ENCODE peak calls at places on chromosomes 16 and 17, in seven cellular contexts. E is MG63; K is stimulated activated CD4-positive, alpha-beta T cell treated with anti-CD3 and anti-CD28 coated beads, Interleukin-4, amount 100 ng/mL, for 24 hours; R is stimulated activated naive CD8-positive, alpha-beta T cell treated with anti-CD3 and anti-CD28 coated beads, Interleukin-15, Interleukin-2, amounts not matched to agents 100 U/mL and 50 U/mL, for 24 hours; V is GM10248; Y is HEK293T; W is NCI-H1930. I is an unnamed sample.

GRCh38 chr17:68424188-68424587 is 33.1 kb downstream of the WIPI1 start:
- DNase-seq in E (no peak), K (no peak), R (no peak), V (no peak), Y (no peak), W (no peak), I (no peak)

GRCh38 chr16:85655216-85656129 is 33.3 kb downstream of the GINS2 start:
- DNase-seq in E (no peak), K (no peak), R (no peak), V (no peak), Y (no peak), W (no peak), I (no peak)

GRCh38 chr17:50511058-50511457 is 2.8 kb downstream of the MYCBPAP start:
- DNase-seq in E (no peak), K (peak; percentile 65), R (peak; percentile 55), V (peak; percentile 87), Y (no peak), W (no peak), I (peak; percentile 42)

GRCh38 chr17:17782425-17783120 is 54.2 kb downstream of the SREBF1 start:
- DNase-seq in E (no peak), K (no peak), R (peak; percentile 16), V (peak; percentile 47), Y (peak; percentile 25), W (peak; percentile 24), I (no peak)

GRCh38 chr17:8904201-8904600 is 36.7 kb upstream of the PIK3R6 start:
- DNase-seq in E (no peak), K (no peak), R (no peak), V (no peak), Y (no peak), W (no peak), I (no peak)

GRCh38 chr17:27878776-27879562 is 14.2 kb downstream of the LYRM9 start:
- DNase-seq in E (no peak), K (peak; percentile 25), R (peak; percentile 49), V (no peak), Y (no peak), W (no peak), I (no peak)

GRCh38 chr16:48098472-48098871 is 57.3 kb downstream of the ABCC12 start:
- DNase-seq in E (no peak), K (no peak), R (no peak), V (no peak), Y (no peak), W (no peak), I (no peak)

GRCh38 chr17:59361916-59362810 is 30.7 kb downstream of the YPEL2 start:
- DNase-seq in E (peak; percentile 29), K (peak; percentile 56), R (peak; percentile 35), V (peak; percentile 38), Y (no peak), W (no peak), I (peak; percentile 80)

GRCh38 chr17:81020767-81021497 is 14.0 kb upstream of the BAIAP2 start:
- DNase-seq in E (peak; percentile 96), K (no peak), R (no peak), V (no peak), Y (no peak), W (no peak), I (peak; percentile 95)

GRCh38 chr16:76228546-76229146 is 48.6 kb upstream of the CNTNAP4 start:
- DNase-seq in E (no peak), K (no peak), R (no peak), V (no peak), Y (no peak), W (no peak), I (no peak)

GRCh38 chr17:27657620-27658019 is 26.6 kb downstream of the LGALS9 start:
- DNase-seq in E (peak; percentile 13), K (no peak), R (no peak), V (no peak), Y (no peak), W (no peak), I (peak; percentile 10)